ENCODE peak calls at places on chromosomes 16 and 17, in six cellular contexts. One of them, this sample, is unnamed.

GRCh38 chr17:9887521-9887920 is 17.6 kb downstream of the RCVRN start:
- DNase-seq in SK-N-SH: no peak
- DNase-seq in COR-L47: no peak
- DNase-seq in mammary epithelial cell: no peak
- DNase-seq in hepatic stellate cell: no peak
- DNase-seq in NCI-H774: no peak
- DNase-seq in this sample: no peak

GRCh38 chr16:57126412-57126811 is 34.0 kb downstream of the CPNE2 start:
- DNase-seq in SK-N-SH: no peak
- DNase-seq in COR-L47: no peak
- DNase-seq in mammary epithelial cell: no peak
- DNase-seq in hepatic stellate cell: no peak
- DNase-seq in NCI-H774: no peak
- DNase-seq in this sample: no peak

GRCh38 chr17:47013341-47013740 is 34.3 kb upstream of the RPRML start:
- DNase-seq in SK-N-SH: no peak
- DNase-seq in COR-L47: no peak
- DNase-seq in mammary epithelial cell: no peak
- DNase-seq in hepatic stellate cell: peak; percentile 29
- DNase-seq in NCI-H774: no peak
- DNase-seq in this sample: no peak

GRCh38 chr17:35315283-35315682 is 58.1 kb downstream of the SLFN11 start:
- DNase-seq in SK-N-SH: no peak
- DNase-seq in COR-L47: no peak
- DNase-seq in mammary epithelial cell: peak; percentile 90
- DNase-seq in hepatic stellate cell: peak; percentile 53
- DNase-seq in NCI-H774: no peak
- DNase-seq in this sample: no peak

GRCh38 chr17:27968206-27968732 is 74.2 kb upstream of the NLK start:
- DNase-seq in SK-N-SH: peak; percentile 32
- DNase-seq in COR-L47: no peak
- DNase-seq in mammary epithelial cell: no peak
- DNase-seq in hepatic stellate cell: no peak
- DNase-seq in NCI-H774: no peak
- DNase-seq in this sample: no peak

GRCh38 chr16:457732-458400 is 32.4 kb downstream of the RAB11FIP3 start:
- DNase-seq in SK-N-SH: peak; percentile 53
- DNase-seq in COR-L47: no peak
- DNase-seq in mammary epithelial cell: no peak
- DNase-seq in hepatic stellate cell: no peak
- DNase-seq in NCI-H774: no peak
- DNase-seq in this sample: no peak

GRCh38 chr17:2195729-2196128 is 107.9 kb downstream of the SMG6 start:
- DNase-seq in SK-N-SH: no peak
- DNase-seq in COR-L47: no peak
- DNase-seq in mammary epithelial cell: peak; percentile 52
- DNase-seq in hepatic stellate cell: no peak
- DNase-seq in NCI-H774: no peak
- DNase-seq in this sample: no peak

GRCh38 chr16:46729326-46729995 is 18.7 kb downstream of the MYLK3 start:
- DNase-seq in SK-N-SH: no peak
- DNase-seq in COR-L47: no peak
- DNase-seq in mammary epithelial cell: no peak
- DNase-seq in hepatic stellate cell: no peak
- DNase-seq in NCI-H774: no peak
- DNase-seq in this sample: no peak

GRCh38 chr17:36943250-36944220 is 5.2 kb upstream of the AATF start:
- DNase-seq in SK-N-SH: peak; percentile 61
- DNase-seq in COR-L47: no peak
- DNase-seq in mammary epithelial cell: no peak
- DNase-seq in hepatic stellate cell: no peak
- DNase-seq in NCI-H774: peak; percentile 21
- DNase-seq in this sample: no peak

GRCh38 chr17:74842599-74843351 is 16.9 kb downstream of the GRIN2C start:
- DNase-seq in SK-N-SH: peak; percentile 99
- DNase-seq in COR-L47: peak; percentile 76
- DNase-seq in mammary epithelial cell: no peak
- DNase-seq in hepatic stellate cell: peak; percentile 96
- DNase-seq in NCI-H774: peak; percentile 86
- DNase-seq in this sample: peak; percentile 67

GRCh38 chr16:3872216-3872895 is 8.2 kb downstream of the CREBBP start:
- DNase-seq in SK-N-SH: no peak
- DNase-seq in COR-L47: no peak
- DNase-seq in mammary epithelial cell: no peak
- DNase-seq in hepatic stellate cell: no peak
- DNase-seq in NCI-H774: no peak
- DNase-seq in this sample: no peak

GRCh38 chr17:29712677-29713076 is 90.0 kb upstream of the CORO6 start:
- DNase-seq in SK-N-SH: no peak
- DNase-seq in COR-L47: no peak
- DNase-seq in mammary epithelial cell: no peak
- DNase-seq in hepatic stellate cell: no peak
- DNase-seq in NCI-H774: no peak
- DNase-seq in this sample: no peak

GRCh38 chr16:26569793-26570192 is 496.9 kb upstream of the C16orf82 start:
- DNase-seq in SK-N-SH: no peak
- DNase-seq in COR-L47: no peak
- DNase-seq in mammary epithelial cell: no peak
- DNase-seq in hepatic stellate cell: no peak
- DNase-seq in NCI-H774: no peak
- DNase-seq in this sample: no peak

GRCh38 chr16:74309789-74310781 is 13.5 kb downstream of the PSMD7 start:
- DNase-seq in SK-N-SH: peak; percentile 66
- DNase-seq in COR-L47: peak; percentile 33
- DNase-seq in mammary epithelial cell: peak; percentile 34
- DNase-seq in hepatic stellate cell: peak; percentile 61
- DNase-seq in NCI-H774: peak; percentile 15
- DNase-seq in this sample: peak; percentile 30

GRCh38 chr16:9484901-9485300 is 393.5 kb downstream of the HAPSTR1 start:
- DNase-seq in SK-N-SH: no peak
- DNase-seq in COR-L47: no peak
- DNase-seq in mammary epithelial cell: no peak
- DNase-seq in hepatic stellate cell: no peak
- DNase-seq in NCI-H774: no peak
- DNase-seq in this sample: no peak

GRCh38 chr17:39118674-39119419 is 32.6 kb downstream of the PLXDC1 start:
- DNase-seq in SK-N-SH: no peak
- DNase-seq in COR-L47: no peak
- DNase-seq in mammary epithelial cell: no peak
- DNase-seq in hepatic stellate cell: no peak
- DNase-seq in NCI-H774: no peak
- DNase-seq in this sample: no peak

GRCh38 chr16:30986129-30986991 is 1.4 kb downstream of the HSD3B7 start:
- DNase-seq in SK-N-SH: no peak
- DNase-seq in COR-L47: no peak
- DNase-seq in mammary epithelial cell: no peak
- DNase-seq in hepatic stellate cell: no peak
- DNase-seq in NCI-H774: no peak
- DNase-seq in this sample: no peak

GRCh38 chr17:27821318-27821717 is 21.0 kb upstream of the NOS2 start:
- DNase-seq in SK-N-SH: no peak
- DNase-seq in COR-L47: no peak
- DNase-seq in mammary epithelial cell: no peak
- DNase-seq in hepatic stellate cell: no peak
- DNase-seq in NCI-H774: no peak
- DNase-seq in this sample: no peak

GRCh38 chr16:17251496-17251895 is 219.3 kb downstream of the XYLT1 start:
- DNase-seq in SK-N-SH: no peak
- DNase-seq in COR-L47: no peak
- DNase-seq in mammary epithelial cell: no peak
- DNase-seq in hepatic stellate cell: no peak
- DNase-seq in NCI-H774: peak; percentile 10
- DNase-seq in this sample: no peak

GRCh38 chr17:13508916-13509315 is 92.8 kb downstream of the HS3ST3A1 start:
- DNase-seq in SK-N-SH: no peak
- DNase-seq in COR-L47: no peak
- DNase-seq in mammary epithelial cell: no peak
- DNase-seq in hepatic stellate cell: no peak
- DNase-seq in NCI-H774: no peak
- DNase-seq in this sample: no peak

GRCh38 chr16:88817785-88818609 is 6.3 kb upstream of the APRT start:
- DNase-seq in SK-N-SH: no peak
- DNase-seq in COR-L47: no peak
- DNase-seq in mammary epithelial cell: no peak
- DNase-seq in hepatic stellate cell: no peak
- DNase-seq in NCI-H774: no peak
- DNase-seq in this sample: no peak

GRCh38 chr17:1055231-1055630 is 58.3 kb downstream of the TIMM22 start:
- DNase-seq in SK-N-SH: no peak
- DNase-seq in COR-L47: no peak
- DNase-seq in mammary epithelial cell: no peak
- DNase-seq in hepatic stellate cell: no peak
- DNase-seq in NCI-H774: no peak
- DNase-seq in this sample: no peak

This sample was measured in colonic mucosa.